ENCODE peak calls at places on chromosomes 7 and 10, in five cellular contexts. G is K562, Q is GM12891, R is H1, J is HepG2. H is an unnamed sample.

GRCh38 chr10:89531359-89531758 is 4.0 kb downstream of the SLC16A12 start:
- DNase-seq in R (no peak), J (no peak), G (no peak), Q (no peak), H (no peak)

GRCh38 chr10:14740684-14741247 is 33.9 kb downstream of the FAM107B start:
- DNase-seq in Q (no peak), R (no peak), G (no peak), J (no peak), H (no peak)

GRCh38 chr10:46096909-46097575 is 51.0 kb upstream of the MSMB start:
- DNase-seq in R (no peak), Q (no peak), G (no peak), J (peak), H (no peak)

GRCh38 chr10:60257767-60258428 is 131.8 kb downstream of the ANK3 start:
- DNase-seq in J (no peak), Q (no peak), G (no peak), R (no peak), H (no peak)

GRCh38 chr7:57651006-57651405 is 201.0 kb downstream of the ZNF716 start:
- DNase-seq in Q (no peak), G (no peak), R (no peak), J (no peak), H (no peak)

GRCh38 chr10:132844069-132844809 is 58.3 kb upstream of the NKX6-2 start:
- DNase-seq in J (no peak), G (no peak), Q (no peak), R (no peak), H (no peak)

GRCh38 chr7:16357921-16358320 is 63.4 kb downstream of the CRPPA start:
- DNase-seq in Q (no peak), R (no peak), G (no peak), J (no peak), H (no peak)

GRCh38 chr7:149558149-149558861 is 60.7 kb upstream of the ZNF746 start:
- DNase-seq in Q (no peak), G (no peak), R (no peak), J (no peak), H (no peak)

GRCh38 chr7:117837841-117838240 is 35.4 kb downstream of the CTTNBP2 start:
- DNase-seq in G (no peak), R (no peak), Q (no peak), J (no peak), H (no peak)

GRCh38 chr10:51786016-51786683 is 86.8 kb upstream of the CSTF2T start:
- DNase-seq in R (no peak), J (no peak), Q (no peak), G (no peak), H (no peak)

GRCh38 chr7:112185005-112185834 is 21.0 kb downstream of the DOCK4 start:
- DNase-seq in R (no peak), J (no peak), Q (no peak), G (no peak), H (no peak)

GRCh38 chr10:96271017-96271815 is at the start of gene BLNK:
- DNase-seq in G (no peak), J (no peak), Q (no peak), R (no peak), H (peak)

GRCh38 chr10:86167101-86167761 is 199.4 kb downstream of the GRID1 start:
- DNase-seq in J (no peak), R (no peak), Q (no peak), G (no peak), H (no peak)

GRCh38 chr7:157795199-157795598 is 458.4 kb downstream of the DNAJB6 start:
- DNase-seq in Q (no peak), R (no peak), J (no peak), G (no peak), H (no peak)

GRCh38 chr7:112550468-112551060 is 69.8 kb downstream of the LSMEM1 start:
- DNase-seq in Q (peak), R (no peak), J (peak), G (peak), H (no peak)

GRCh38 chr7:79880312-79880711 is 254.3 kb upstream of the GNAI1 start:
- DNase-seq in Q (no peak), J (no peak), G (no peak), R (no peak), H (no peak)

GRCh38 chr7:101602484-101603241 is 26.4 kb downstream of the MYL10 start:
- DNase-seq in Q (peak), G (peak), J (peak), R (peak), H (peak)

GRCh38 chr10:60206735-60207134 is 182.9 kb downstream of the ANK3 start:
- DNase-seq in Q (no peak), R (no peak), J (no peak), G (peak), H (no peak)

GRCh38 chr10:91551856-91552255 is 81.0 kb downstream of the PPP1R3C start:
- DNase-seq in Q (no peak), G (peak), R (peak), J (peak), H (no peak)

GRCh38 chr7:22338411-22338810 is 18.5 kb downstream of the RAPGEF5 start:
- DNase-seq in G (no peak), J (no peak), Q (no peak), R (no peak), H (no peak)

GRCh38 chr10:100607439-100607838 is 71.7 kb downstream of the HIF1AN start:
- DNase-seq in Q (no peak), G (no peak), J (no peak), R (no peak), H (no peak)

GRCh38 chr7:98078197-98078870 is 28.3 kb upstream of the LMTK2 start:
- DNase-seq in J (no peak), R (no peak), Q (no peak), G (no peak), H (no peak)

GRCh38 chr7:77386165-77386824 is 29.9 kb downstream of the GSAP start:
- DNase-seq in J (no peak), G (no peak), R (no peak), Q (no peak), H (no peak)

GRCh38 chr10:37707829-37708578 is 149.4 kb downstream of the ZNF248 start:
- DNase-seq in J (no peak), R (no peak), G (no peak), Q (no peak), H (no peak)

GRCh38 chr10:11396311-11396960 is 215.0 kb downstream of the USP6NL start:
- DNase-seq in J (no peak), R (no peak), G (no peak), Q (no peak), H (no peak)

GRCh38 chr7:81173766-81174281 is 255.0 kb upstream of the SEMA3C start:
- DNase-seq in J (no peak), G (no peak), R (no peak), Q (no peak), H (no peak)
- TF ChIP-seq TAF1 in J (no peak), G (no peak), R (no peak), Q (no peak), H (no peak)

DNA sequence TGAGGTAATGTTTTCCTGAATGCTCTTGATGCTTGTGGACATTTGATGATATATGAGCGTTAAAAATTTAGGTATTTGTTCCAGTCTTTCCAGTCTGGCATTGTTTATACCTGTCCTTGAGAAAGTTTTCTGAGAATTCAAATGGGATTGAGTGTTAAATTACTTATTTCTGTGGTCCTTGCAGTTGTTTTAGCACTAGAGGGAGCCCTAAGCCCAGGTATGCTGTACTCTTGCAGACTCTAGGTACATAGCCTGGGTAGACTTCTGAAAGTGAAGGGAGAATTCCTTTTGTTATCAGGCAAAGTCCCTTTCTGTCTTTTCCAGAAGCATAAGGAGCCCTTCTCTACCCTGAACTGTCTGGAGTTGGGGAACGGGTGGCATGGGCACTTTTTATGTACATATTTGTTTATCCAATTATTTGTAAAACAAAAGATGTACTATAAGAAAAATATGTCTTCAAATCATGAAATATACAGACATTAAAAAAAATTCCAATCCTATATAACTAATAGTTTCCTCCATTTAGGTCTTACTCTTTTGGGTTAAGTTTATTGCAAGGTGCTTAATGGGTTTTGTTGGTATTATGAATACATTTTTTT is 262.1 kb downstream of the ATRNL1 start:
- DNase-seq in R (peak), J (peak), G (peak), Q (peak), H (no peak)
- TF ChIP-seq TAF1 in R (no peak), J (no peak), G (no peak), Q (no peak), H (no peak)

DNA sequence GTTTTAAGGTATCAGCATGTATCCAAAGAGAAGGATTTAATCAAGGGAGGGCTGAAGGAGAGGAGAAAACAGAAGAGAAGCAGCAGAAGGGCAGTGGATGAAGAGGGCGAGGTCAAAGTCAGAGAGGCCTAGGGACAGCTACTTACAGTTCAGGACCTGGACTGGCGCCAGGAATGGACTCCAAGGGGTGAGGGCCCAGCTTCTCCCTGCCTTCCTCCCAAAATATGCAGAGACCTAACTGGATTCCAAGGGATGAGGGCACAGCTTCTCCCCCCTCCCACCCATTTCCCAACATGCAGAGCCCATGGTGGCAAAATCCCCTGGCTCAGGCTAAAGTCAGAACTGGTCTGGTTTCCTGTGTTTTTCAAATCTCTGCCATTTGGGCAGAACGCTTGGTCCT is 3.4 kb upstream of the TCF7L2 start:
- DNase-seq in J (no peak), R (no peak), Q (no peak), G (no peak), H (no peak)
- TF ChIP-seq TAF1 in J (no peak), R (no peak), Q (no peak), G (no peak), H (no peak)

DNA sequence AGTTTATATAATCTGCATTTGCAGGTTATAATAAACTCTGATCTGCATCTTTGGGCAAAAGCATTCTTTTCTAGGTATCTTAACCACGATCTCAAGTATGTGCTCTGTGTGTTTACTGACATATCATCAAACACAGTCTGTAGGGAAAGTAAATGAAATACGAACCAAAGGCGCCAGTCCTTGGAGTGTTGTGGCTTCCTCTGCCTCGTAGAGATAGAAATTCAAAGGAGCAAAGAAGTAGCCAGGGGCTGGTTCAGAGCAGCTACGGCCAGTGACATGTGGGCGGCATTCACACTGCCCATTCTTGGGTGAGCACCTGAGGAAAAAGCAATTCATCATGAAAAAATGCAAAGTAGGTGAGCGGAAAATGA is 38.7 kb downstream of the LAMB4 start:
- DNase-seq in G (peak), Q (no peak), J (peak), R (no peak), H (no peak)
- TF ChIP-seq TAF1 in G (no peak), Q (no peak), J (no peak), R (no peak), H (no peak)

GRCh38 chr7:68267486-68267885 is 1270.9 kb downstream of the TYW1 start:
- DNase-seq in J (no peak), R (no peak), Q (no peak), G (no peak), H (no peak)

GRCh38 chr7:68269410-68269809 is 1272.8 kb downstream of the TYW1 start:
- DNase-seq in R (no peak), G (no peak), J (no peak), Q (no peak), H (no peak)

GRCh38 chr7:68265258-68265657 is 1268.6 kb downstream of the TYW1 start:
- DNase-seq in R (peak), Q (no peak), G (no peak), J (no peak), H (no peak)

GRCh38 chr7:68266004-68266579 is 1269.5 kb downstream of the TYW1 start:
- DNase-seq in J (no peak), Q (no peak), G (no peak), R (peak), H (no peak)
- TF ChIP-seq TAF1 in J (no peak), Q (no peak), G (no peak), R (no peak), H (no peak)

GRCh38 chr7:70937424-70937823 is 194.5 kb upstream of the GALNT17 start:
- DNase-seq in Q (no peak), J (no peak), R (peak), G (no peak), H (no peak)
- TF ChIP-seq TAF1 in Q (no peak), J (no peak), R (no peak), G (no peak), H (no peak)

DNA sequence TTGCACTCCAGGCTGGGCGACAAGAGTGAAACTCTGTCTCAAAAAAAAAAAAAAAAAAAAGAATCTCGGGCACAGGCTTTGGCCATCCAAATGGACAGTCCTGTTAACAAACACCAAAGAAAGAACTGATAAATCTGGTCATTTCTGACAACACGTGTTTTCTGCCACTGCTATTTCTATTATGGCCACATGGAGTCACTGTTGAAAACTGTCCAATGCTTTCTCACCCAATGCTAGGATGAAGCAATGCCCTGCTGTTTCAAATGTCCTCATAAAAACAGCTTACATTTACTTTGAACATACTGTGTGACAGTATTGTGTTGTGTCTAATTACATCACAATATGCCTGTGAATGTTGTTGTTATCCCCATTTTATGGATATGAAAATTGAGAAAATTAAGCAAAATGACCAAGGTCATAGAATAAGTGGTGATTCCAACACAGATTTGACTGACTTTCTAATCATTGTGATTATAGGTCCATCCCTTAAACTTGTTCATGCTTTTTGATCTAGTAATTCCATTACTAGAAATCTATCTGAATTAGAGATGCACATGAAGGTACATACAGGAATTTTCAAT is 19.9 kb upstream of the MAP3K8 start:
- DNase-seq in R (no peak), G (peak), Q (no peak), J (peak), H (no peak)
- TF ChIP-seq TAF1 in R (no peak), G (no peak), Q (no peak), J (no peak), H (no peak)